ENCODE peak calls at places on chromosome 16, in ten cellular contexts. One of them, this sample, is unnamed.

GRCh38 chr16:6496996-6497395 is 835.6 kb upstream of the RBFOX1 start:
- DNase-seq in activated T-helper 1 cell treated with Interleukin-2 at 50 U/mL for 16 hours: no peak
- DNase-seq in NCI-H460: no peak
- DNase-seq in iris pigment epithelial cell: peak; percentile 5
- DNase-seq in C1 segment of cervical spinal cord: no peak
- DNase-seq in SHP77 treated with DMSO at 0.1 percent for 48 hours: no peak
- DNase-seq in NCI-H226: no peak
- DNase-seq in COR-L47: no peak
- DNase-seq in germinal center: no peak
- DNase-seq in progenitor cell of endocrine pancreas: no peak
- DNase-seq in this sample: no peak

GRCh38 chr16:86272744-86273143 is 237.6 kb upstream of the FOXF1 start:
- DNase-seq in germinal center: no peak
- DNase-seq in iris pigment epithelial cell: no peak
- DNase-seq in C1 segment of cervical spinal cord: no peak
- DNase-seq in COR-L47: no peak
- DNase-seq in NCI-H226: no peak
- DNase-seq in NCI-H460: no peak
- DNase-seq in progenitor cell of endocrine pancreas: no peak
- DNase-seq in activated T-helper 1 cell treated with Interleukin-2 at 50 U/mL for 16 hours: no peak
- DNase-seq in SHP77 treated with DMSO at 0.1 percent for 48 hours: no peak
- DNase-seq in this sample: no peak

GRCh38 chr16:47921535-47921934 is 234.3 kb downstream of the ABCC12 start:
- DNase-seq in NCI-H226: no peak
- DNase-seq in NCI-H460: no peak
- DNase-seq in activated T-helper 1 cell treated with Interleukin-2 at 50 U/mL for 16 hours: no peak
- DNase-seq in C1 segment of cervical spinal cord: no peak
- DNase-seq in COR-L47: no peak
- DNase-seq in progenitor cell of endocrine pancreas: no peak
- DNase-seq in SHP77 treated with DMSO at 0.1 percent for 48 hours: no peak
- DNase-seq in germinal center: no peak
- DNase-seq in iris pigment epithelial cell: no peak
- DNase-seq in this sample: no peak

GRCh38 chr16:88558457-88559442 is 11.5 kb upstream of the ZC3H18 start:
- DNase-seq in iris pigment epithelial cell: peak; percentile 65
- DNase-seq in C1 segment of cervical spinal cord: no peak
- DNase-seq in activated T-helper 1 cell treated with Interleukin-2 at 50 U/mL for 16 hours: no peak
- DNase-seq in COR-L47: peak; percentile 80
- DNase-seq in progenitor cell of endocrine pancreas: no peak
- DNase-seq in germinal center: peak; percentile 33
- DNase-seq in SHP77 treated with DMSO at 0.1 percent for 48 hours: peak; percentile 76
- DNase-seq in NCI-H226: peak; percentile 44
- DNase-seq in NCI-H460: peak; percentile 31
- DNase-seq in this sample: peak; percentile 85

GRCh38 chr16:15649727-15650018 is 372 bp upstream of the NDE1 start:
- DNase-seq in NCI-H226: no peak
- DNase-seq in progenitor cell of endocrine pancreas: no peak
- DNase-seq in COR-L47: no peak
- DNase-seq in NCI-H460: no peak
- DNase-seq in C1 segment of cervical spinal cord: no peak
- DNase-seq in germinal center: no peak
- DNase-seq in activated T-helper 1 cell treated with Interleukin-2 at 50 U/mL for 16 hours: no peak
- DNase-seq in iris pigment epithelial cell: no peak
- DNase-seq in SHP77 treated with DMSO at 0.1 percent for 48 hours: no peak
- DNase-seq in this sample: no peak

GRCh38 chr16:22313876-22314470 is 16.8 kb downstream of the POLR3E start:
- DNase-seq in activated T-helper 1 cell treated with Interleukin-2 at 50 U/mL for 16 hours: no peak
- DNase-seq in SHP77 treated with DMSO at 0.1 percent for 48 hours: no peak
- DNase-seq in C1 segment of cervical spinal cord: no peak
- DNase-seq in progenitor cell of endocrine pancreas: no peak
- DNase-seq in COR-L47: no peak
- DNase-seq in germinal center: no peak
- DNase-seq in iris pigment epithelial cell: no peak
- DNase-seq in NCI-H460: no peak
- DNase-seq in NCI-H226: no peak
- DNase-seq in this sample: peak; percentile 29

GRCh38 chr16:82454152-82454551 is 172.6 kb upstream of the CDH13 start:
- DNase-seq in NCI-H226: no peak
- DNase-seq in SHP77 treated with DMSO at 0.1 percent for 48 hours: no peak
- DNase-seq in C1 segment of cervical spinal cord: no peak
- DNase-seq in germinal center: no peak
- DNase-seq in progenitor cell of endocrine pancreas: no peak
- DNase-seq in activated T-helper 1 cell treated with Interleukin-2 at 50 U/mL for 16 hours: no peak
- DNase-seq in COR-L47: no peak
- DNase-seq in NCI-H460: no peak
- DNase-seq in iris pigment epithelial cell: no peak
- DNase-seq in this sample: no peak

GRCh38 chr16:89320717-89321501 is 103.4 kb downstream of the ZNF778 start:
- DNase-seq in iris pigment epithelial cell: peak; percentile 61
- DNase-seq in activated T-helper 1 cell treated with Interleukin-2 at 50 U/mL for 16 hours: no peak
- DNase-seq in SHP77 treated with DMSO at 0.1 percent for 48 hours: peak; percentile 73
- DNase-seq in C1 segment of cervical spinal cord: no peak
- DNase-seq in progenitor cell of endocrine pancreas: no peak
- DNase-seq in NCI-H226: peak; percentile 78
- DNase-seq in NCI-H460: no peak
- DNase-seq in COR-L47: peak; percentile 77
- DNase-seq in germinal center: no peak
- DNase-seq in this sample: peak; percentile 97

GRCh38 chr16:89187337-89188063 is 12.8 kb downstream of the SLC22A31 start:
- DNase-seq in activated T-helper 1 cell treated with Interleukin-2 at 50 U/mL for 16 hours: no peak
- DNase-seq in iris pigment epithelial cell: no peak
- DNase-seq in germinal center: peak; percentile 33
- DNase-seq in C1 segment of cervical spinal cord: no peak
- DNase-seq in SHP77 treated with DMSO at 0.1 percent for 48 hours: no peak
- DNase-seq in COR-L47: no peak
- DNase-seq in progenitor cell of endocrine pancreas: peak; percentile 33
- DNase-seq in NCI-H226: no peak
- DNase-seq in NCI-H460: no peak
- DNase-seq in this sample: no peak